ENCODE peak calls at places on chromosome 12, in four cellular contexts. U is hypothalamus, L is nephron progenitor cell, M is MG63. J is an unnamed sample.

GRCh38 chr12:50625029-50625875 is 120.5 kb downstream of the DIP2B start:
- DNase-seq in M (no peak), U (no peak), L (no peak), J (no peak)

GRCh38 chr12:93100610-93101009 is 171.5 kb upstream of the EEA1 start:
- DNase-seq in M (no peak), U (no peak), L (no peak), J (no peak)

GRCh38 chr12:5318874-5319273 is 113.0 kb upstream of the NTF3 start:
- DNase-seq in M (peak), L (no peak), U (no peak), J (no peak)

GRCh38 chr12:68406134-68406576 is 74.0 kb upstream of the MDM1 start:
- DNase-seq in L (no peak), M (peak), U (no peak), J (peak)

GRCh38 chr12:109625131-109625559 is 51.6 kb downstream of the MVK start:
- DNase-seq in M (peak), L (no peak), U (peak), J (peak)

GRCh38 chr12:46372131-46372851 is at the start of gene SLC38A2:
- DNase-seq in U (peak), M (peak), L (peak), J (peak)

GRCh38 chr12:66600805-66601392 is 78.0 kb downstream of the GRIP1 start:
- DNase-seq in L (no peak), U (no peak), M (no peak), J (no peak)

GRCh38 chr12:23533295-23533694 is 416.2 kb downstream of the SOX5 start:
- DNase-seq in M (no peak), U (no peak), L (no peak), J (no peak)

GRCh38 chr12:62632521-62632920 is 165.9 kb downstream of the MON2 start:
- DNase-seq in U (peak), L (peak), M (peak), J (no peak)

GRCh38 chr12:65632131-65632855 is 192.0 kb upstream of the HMGA2 start:
- DNase-seq in L (no peak), M (no peak), U (no peak), J (no peak)

GRCh38 chr12:89316705-89317139 is 35.6 kb downstream of the DUSP6 start:
- DNase-seq in L (peak), M (no peak), U (no peak), J (no peak)

GRCh38 chr12:55818140-55818728 is 393 bp downstream of the ORMDL2 start:
- DNase-seq in M (no peak), U (no peak), L (no peak), J (no peak)

GRCh38 chr12:104215638-104216297 is at the start of gene TXNRD1:
- DNase-seq in L (peak), M (peak), U (peak), J (peak)

GRCh38 chr12:57759360-57759980 is 4.6 kb downstream of the MARCHF9 start:
- DNase-seq in L (no peak), U (no peak), M (no peak), J (no peak)

GRCh38 chr12:49231881-49232650 is 32.8 kb upstream of the TUBA1C start:
- DNase-seq in U (no peak), M (no peak), L (no peak), J (no peak)

GRCh38 chr12:14774944-14775651 is 28.2 kb downstream of the WBP11 start:
- DNase-seq in M (peak), U (peak), L (peak), J (no peak)

GRCh38 chr12:57554897-57555296 is 5.1 kb downstream of the KIF5A start:
- DNase-seq in M (no peak), U (no peak), L (no peak), J (no peak)

GRCh38 chr12:131943876-131944275 is 5.9 kb upstream of the EP400 start:
- DNase-seq in L (no peak), M (no peak), U (no peak), J (no peak)

GRCh38 chr12:108381793-108382436 is 42.8 kb upstream of the CMKLR1 start:
- DNase-seq in U (no peak), M (no peak), L (peak), J (no peak)

GRCh38 chr12:77122236-77122635 is 56.9 kb upstream of the E2F7 start:
- DNase-seq in U (no peak), M (peak), L (no peak), J (no peak)

GRCh38 chr12:82413994-82414393 is 55.7 kb downstream of the METTL25 start:
- DNase-seq in L (no peak), M (no peak), U (no peak), J (no peak)

GRCh38 chr12:117622741-117623140 is 261.3 kb upstream of the NOS1 start:
- DNase-seq in M (no peak), U (no peak), L (no peak), J (no peak)

GRCh38 chr12:132610051-132610759 is at the start of gene LRCOL1:
- DNase-seq in M (peak), L (no peak), U (no peak), J (no peak)

GRCh38 chr12:27279836-27280235 is 35.8 kb downstream of the STK38L start:
- DNase-seq in U (no peak), M (no peak), L (no peak), J (no peak)

GRCh38 chr12:131985145-131985875 is 35.6 kb downstream of the EP400 start:
- DNase-seq in U (no peak), M (no peak), L (no peak), J (no peak)

GRCh38 chr12:65827827-65828231 is 3.5 kb downstream of the HMGA2 start:
- DNase-seq in L (no peak), U (no peak), M (no peak), J (no peak)

J was measured in anterior cingulate cortex.